ENCODE peak calls at places on chromosomes 6 and 20, in four cellular contexts. C, W, S and M are unnamed samples.

GRCh38 chr6:106525111-106525884 is 104.0 kb downstream of the RTN4IP1 start:
- DNase-seq in C (no peak), S (no peak), W (no peak), M (no peak)

GRCh38 chr20:53332022-53332824 is 261.4 kb downstream of the ZNF217 start:
- DNase-seq in W (no peak), S (no peak), C (no peak), M (no peak)

GRCh38 chr6:127869772-127870404 is 31.0 kb downstream of the THEMIS start:
- DNase-seq in W (no peak), S (no peak), C (no peak), M (no peak)

GRCh38 chr20:16063876-16064275 is 509.4 kb downstream of the KIF16B start:
- DNase-seq in S (no peak), C (no peak), W (no peak), M (no peak)

GRCh38 chr6:107416179-107416578 is 43.2 kb downstream of the PDSS2 start:
- DNase-seq in C (no peak), W (no peak), S (no peak), M (no peak)

GRCh38 chr20:53692465-53693067 is 98.9 kb upstream of the ZNF217 start:
- DNase-seq in W (peak), C (no peak), S (peak), M (no peak)

GRCh38 chr6:99446076-99446475 is 21.0 kb upstream of the PNISR start:
- DNase-seq in S (no peak), C (no peak), W (no peak), M (no peak)

GRCh38 chr6:89353702-89354392 is 1.3 kb upstream of the UBE2J1 start:
- DNase-seq in W (no peak), S (no peak), C (no peak), M (no peak)

GRCh38 chr6:3584611-3585010 is 127.8 kb upstream of the SLC22A23 start:
- DNase-seq in C (no peak), W (no peak), S (peak), M (no peak)

GRCh38 chr20:2745936-2746635 is 53.5 kb downstream of the EBF4 start:
- DNase-seq in C (no peak), S (no peak), W (no peak), M (no peak)

GRCh38 chr20:36307412-36308317 is 1.5 kb downstream of the DLGAP4 start:
- DNase-seq in S (no peak), W (no peak), C (no peak), M (no peak)

GRCh38 chr20:22763257-22763906 is 179.0 kb upstream of the FOXA2 start:
- DNase-seq in W (peak), C (no peak), S (no peak), M (no peak)

GRCh38 chr6:147103641-147104040 is 100.6 kb upstream of the STXBP5 start:
- DNase-seq in C (no peak), S (no peak), W (no peak), M (no peak)

GRCh38 chr20:32544893-32545840 is 40.0 kb downstream of the NOL4L start:
- DNase-seq in C (no peak), S (no peak), W (no peak), M (no peak)

GRCh38 chr6:117441824-117442264 is 16.1 kb upstream of the ROS1 start:
- DNase-seq in W (peak), C (no peak), S (peak), M (no peak)

GRCh38 chr6:169887529-169888140 is 136.2 kb downstream of the ERMARD start:
- DNase-seq in W (no peak), S (no peak), C (no peak), M (no peak)

GRCh38 chr20:271069-271468 is 13.5 kb downstream of the DEFB132 start:
- DNase-seq in C (no peak), S (no peak), W (no peak), M (no peak)

GRCh38 chr6:28587746-28588075 is 62.0 kb downstream of the GPX5 start:
- DNase-seq in S (peak), W (peak), C (no peak), M (peak)

GRCh38 chr6:99073223-99073622 is 125.5 kb upstream of the FBXL4 start:
- DNase-seq in C (no peak), W (no peak), S (no peak), M (no peak)

GRCh38 chr20:9741996-9742395 is 96.9 kb downstream of the PAK5 start:
- DNase-seq in S (no peak), W (no peak), C (no peak), M (no peak)

GRCh38 chr6:31131595-31131994 is 7.3 kb downstream of the PSORS1C2 start:
- DNase-seq in S (no peak), C (no peak), W (no peak), M (no peak)

GRCh38 chr20:33787253-33787891 is 23.8 kb upstream of the CHMP4B start:
- DNase-seq in C (no peak), S (no peak), W (no peak), M (no peak)

GRCh38 chr6:167119680-167120556 is 3.0 kb upstream of the CCR6 start:
- DNase-seq in W (no peak), C (peak), S (no peak), M (no peak)

GRCh38 chr20:59939879-59940128 is 301 bp downstream of the PPP1R3D start:
- DNase-seq in S (no peak), W (no peak), C (no peak), M (no peak)

GRCh38 chr20:41003143-41003932 is 25.3 kb upstream of the TOP1 start:
- DNase-seq in S (peak), C (peak), W (peak), M (no peak)

GRCh38 chr6:8543714-8544113 is 108.4 kb upstream of the SLC35B3 start:
- DNase-seq in S (no peak), C (no peak), W (no peak), M (no peak)

GRCh38 chr6:113630738-113631535 is 226.2 kb upstream of the MARCKS start:
- DNase-seq in S (peak), C (no peak), W (peak), M (no peak)

GRCh38 chr6:20286968-20287565 is 74.8 kb upstream of the MBOAT1 start:
- DNase-seq in W (no peak), S (peak), C (no peak), M (no peak)

GRCh38 chr6:66103354-66103753 is 396.3 kb upstream of the EYS start:
- DNase-seq in S (no peak), C (no peak), W (peak), M (no peak)

GRCh38 chr6:168619560-168620314 is 178.8 kb downstream of the SMOC2 start:
- DNase-seq in S (no peak), W (no peak), C (no peak), M (no peak)

GRCh38 chr6:42616716-42617115 is 52.9 kb downstream of the UBR2 start:
- DNase-seq in W (no peak), S (peak), C (no peak), M (no peak)

GRCh38 chr6:154460306-154461071 is 50.0 kb downstream of the CNKSR3 start:
- DNase-seq in C (no peak), W (peak), S (peak), M (no peak)

GRCh38 chr20:12409501-12409900 is 491.8 kb downstream of the BTBD3 start:
- DNase-seq in W (no peak), S (no peak), C (no peak), M (no peak)

GRCh38 chr6:90135672-90136071 is 161.0 kb downstream of the BACH2 start:
- DNase-seq in W (peak), S (peak), C (no peak), M (no peak)

GRCh38 chr6:79964607-79965081 is 17.3 kb upstream of the ELOVL4 start:
- DNase-seq in C (no peak), S (no peak), W (no peak), M (no peak)

GRCh38 chr6:7959453-7959852 is 48.9 kb upstream of the TXNDC5 start:
- DNase-seq in W (no peak), C (no peak), S (no peak), M (no peak)

GRCh38 chr20:62363920-62364851 is 2.9 kb downstream of the LAMA5 start:
- DNase-seq in S (peak), W (peak), C (no peak), M (no peak)
- H3K27ac ChIP-seq in S (no peak), W (peak), C (no peak), M (peak)

DNA sequence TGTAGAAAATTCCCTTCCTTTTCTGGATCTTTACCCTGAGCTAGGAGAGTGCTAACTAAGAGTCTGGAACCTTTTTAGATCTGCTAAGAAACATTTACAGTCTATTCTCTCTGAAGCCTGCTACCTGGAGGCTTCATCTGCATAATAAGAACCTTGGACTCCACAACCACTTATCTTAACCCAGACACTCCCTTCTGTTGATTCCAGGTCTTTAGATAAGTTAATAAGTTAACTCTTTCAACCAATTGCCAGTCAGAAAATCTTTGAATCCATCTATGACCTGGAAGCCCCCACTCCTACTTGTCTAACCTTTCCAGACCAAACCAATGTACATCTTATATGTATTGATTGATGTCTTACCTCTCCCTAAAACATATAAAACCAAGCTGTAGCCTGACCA is 150.5 kb downstream of the PKHD1 start:
- DNase-seq in C (no peak), W (no peak), S (no peak), M (no peak)
- H3K27ac ChIP-seq in C (no peak), W (no peak), S (no peak), M (no peak)

GRCh38 chr6:137967689-137968467 is 100.8 kb downstream of the TNFAIP3 start:
- DNase-seq in W (no peak), S (no peak), C (no peak), M (no peak)

GRCh38 chr6:137962725-137963124 is 95.7 kb downstream of the TNFAIP3 start:
- DNase-seq in S (no peak), W (no peak), C (no peak), M (no peak)

GRCh38 chr6:137968468-137968804 is 101.4 kb downstream of the TNFAIP3 start:
- DNase-seq in S (no peak), W (no peak), C (no peak), M (no peak)

GRCh38 chr6:137968901-137969300 is 101.8 kb downstream of the TNFAIP3 start:
- DNase-seq in S (peak), W (no peak), C (no peak), M (no peak)

GRCh38 chr6:137964876-137965275 is 97.8 kb downstream of the TNFAIP3 start:
- DNase-seq in W (no peak), S (no peak), C (no peak), M (no peak)
- H3K27ac ChIP-seq in W (no peak), S (no peak), C (no peak), M (no peak)

GRCh38 chr6:151512481-151512880 is 18.7 kb downstream of the CCDC170 start:
- DNase-seq in C (no peak), W (no peak), S (no peak), M (no peak)
- H3K27ac ChIP-seq in C (no peak), W (no peak), S (no peak), M (no peak)

DNA sequence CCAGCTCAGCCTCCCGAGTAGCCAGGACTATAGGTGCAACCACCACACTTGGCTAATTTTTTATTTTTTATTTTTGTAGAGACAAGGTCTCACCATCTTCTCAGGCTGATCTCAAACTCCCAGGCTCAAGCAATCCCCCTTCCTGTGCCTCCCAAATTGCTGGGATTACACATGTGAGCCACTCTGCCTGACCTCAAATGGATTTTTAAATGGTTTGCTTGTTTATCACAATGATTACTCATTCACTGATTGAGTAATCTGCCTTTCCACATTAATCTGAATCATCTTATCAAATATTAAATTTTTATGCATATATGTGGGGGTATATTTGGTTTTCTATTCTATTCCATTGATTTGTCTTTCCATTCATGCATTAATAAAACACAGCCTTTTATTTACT is 9.4 kb upstream of the KHDC1L start:
- DNase-seq in W (peak), S (peak), C (no peak), M (no peak)
- H3K27ac ChIP-seq in W (no peak), S (peak), C (no peak), M (no peak)

DNA sequence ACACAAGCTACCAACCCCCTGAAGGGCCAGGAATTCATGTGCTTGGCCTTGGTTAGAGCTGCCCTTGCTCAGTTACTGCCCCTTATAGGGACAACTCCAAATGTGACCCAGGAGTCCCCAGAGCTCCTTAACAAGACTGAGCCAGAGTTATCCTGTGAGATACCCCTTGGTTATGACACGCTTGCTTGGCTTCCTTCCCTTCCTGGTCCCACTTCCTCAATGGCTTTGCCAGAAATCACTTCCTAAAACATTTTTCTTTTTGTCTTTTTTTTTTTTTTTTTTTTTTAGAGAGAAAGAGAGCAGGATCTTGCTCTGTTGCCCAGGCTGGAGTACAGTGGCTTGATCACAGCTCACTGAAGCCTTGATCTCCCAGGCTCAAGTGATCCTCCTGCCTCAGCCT is 8.8 kb downstream of the TREM1 start:
- DNase-seq in S (no peak), C (no peak), W (no peak), M (no peak)
- H3K27ac ChIP-seq in S (no peak), C (no peak), W (no peak), M (no peak)

DNA sequence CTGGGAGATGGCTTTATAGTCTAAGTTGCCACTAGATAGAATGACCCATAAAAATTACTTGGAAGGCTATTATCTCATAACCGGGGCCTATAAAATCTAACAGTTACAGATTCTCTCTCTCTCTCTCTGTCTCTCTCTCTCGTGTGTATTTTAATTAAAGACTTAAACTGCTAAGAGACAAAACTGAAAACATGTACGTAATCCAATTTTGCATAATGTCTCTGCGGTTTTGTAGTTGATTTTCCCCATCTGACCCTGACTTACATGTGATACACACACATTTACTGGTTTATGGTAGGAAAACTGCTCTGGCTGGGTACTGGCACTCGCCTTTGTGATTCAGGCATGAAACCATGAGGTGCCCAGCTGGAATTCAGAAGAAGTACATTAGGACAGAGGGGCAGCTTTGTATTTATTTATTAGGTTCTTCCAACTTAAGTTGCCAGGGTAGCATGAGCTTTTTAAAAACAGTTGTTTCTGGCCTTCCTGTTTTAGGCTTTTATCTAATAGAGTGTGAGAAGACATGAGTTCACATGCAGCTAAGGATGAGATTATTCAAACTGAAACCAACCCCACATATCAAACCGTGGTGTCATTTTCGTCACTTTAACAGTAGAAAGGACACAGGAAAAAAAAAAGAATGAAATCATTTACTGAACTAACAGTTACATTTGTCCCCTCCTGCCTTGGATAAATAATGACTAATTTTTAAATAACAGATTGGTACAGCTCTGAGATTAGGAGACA is 182.5 kb downstream of the GMPR start:
- DNase-seq in W (peak), C (peak), S (peak), M (no peak)
- H3K27ac ChIP-seq in W (no peak), C (peak), S (peak), M (no peak)